ENCODE peak calls at places on chromosome 2, in nine cellular contexts. X, W, T, L, B, S, Q, J and G are unnamed samples.

GRCh38 chr2:127373362-127374083 is 14.3 kb downstream of the MAP3K2 start:
- DNase-seq in X (no peak), J (no peak), L (no peak), T (no peak), W (no peak), Q (no peak), B (no peak), S (no peak), G (no peak)

GRCh38 chr2:232842689-232843088 is 27.4 kb upstream of the SNORC start:
- DNase-seq in B (no peak), T (no peak), J (no peak), Q (no peak), L (no peak), S (no peak), X (no peak), W (no peak), G (no peak)

GRCh38 chr2:154698789-154699559 is 479 bp downstream of the KCNJ3 start:
- DNase-seq in S (no peak), L (no peak), X (no peak), Q (no peak), W (no peak), J (no peak), T (no peak), B (no peak), G (no peak)

GRCh38 chr2:216619411-216620393 is 13.5 kb upstream of the IGFBP2 start:
- DNase-seq in W (no peak), J (no peak), Q (no peak), S (no peak), X (no peak), B (no peak), T (no peak), L (no peak), G (no peak)

GRCh38 chr2:199261221-199261620 is 196.5 kb downstream of the SATB2 start:
- DNase-seq in J (no peak), X (no peak), Q (no peak), T (peak; percentile 62), B (no peak), W (no peak), S (no peak), L (no peak), G (no peak)

GRCh38 chr2:7272180-7272579 is 355.0 kb downstream of the RNF144A start:
- DNase-seq in J (no peak), X (no peak), B (no peak), W (no peak), Q (no peak), S (no peak), L (no peak), T (peak; percentile 44), G (no peak)

GRCh38 chr2:28868611-28869010 is 1.5 kb downstream of the TRMT61B start:
- DNase-seq in X (no peak), T (no peak), B (no peak), W (no peak), S (no peak), L (no peak), Q (no peak), J (no peak), G (no peak)

GRCh38 chr2:61887684-61888303 is 662 bp downstream of the CCT4 start:
- DNase-seq in S (no peak), J (peak; percentile 37), B (no peak), L (no peak), Q (no peak), X (no peak), T (peak; percentile 12), W (no peak), G (peak; percentile 19)

GRCh38 chr2:54084600-54084999 is 30.8 kb upstream of the ACYP2 start:
- DNase-seq in S (no peak), Q (no peak), W (no peak), T (no peak), L (no peak), B (no peak), X (no peak), J (no peak), G (no peak)

GRCh38 chr2:91839904-91840868 is 3031.0 kb upstream of the TEKT4 start:
- DNase-seq in B (no peak), Q (no peak), J (no peak), S (no peak), X (no peak), T (no peak), L (no peak), W (no peak), G (no peak)

GRCh38 chr2:143259368-143259958 is 130.2 kb downstream of the ARHGAP15 start:
- DNase-seq in L (peak; percentile 63), Q (peak; percentile 29), J (peak; percentile 87), S (peak; percentile 26), B (no peak), T (peak; percentile 30), W (peak; percentile 42), X (peak; percentile 23), G (peak; percentile 52)